ENCODE peak calls at places on chromosomes 5 and 9, in eight cellular contexts. One of them, this sample, is unnamed.

GRCh38 chr5:14739538-14739937 is 75.0 kb downstream of the OTULIN start:
- DNase-seq in MCF 10A: peak
- DNase-seq in germinal center: no peak
- DNase-seq in GM23248: peak
- DNase-seq in stomach: no peak
- DNase-seq in T-cell: no peak
- DNase-seq in activated CD8-positive, alpha-beta memory T cell treated with anti-CD3 and anti-CD28 coated beads for 4 hours: no peak
- DNase-seq in kidney: no peak
- DNase-seq in this sample: no peak

GRCh38 chr9:73118898-73119554 is 32.6 kb upstream of the ANXA1 start:
- DNase-seq in activated CD8-positive, alpha-beta memory T cell treated with anti-CD3 and anti-CD28 coated beads for 4 hours: no peak
- DNase-seq in MCF 10A: peak
- DNase-seq in kidney: no peak
- DNase-seq in T-cell: no peak
- DNase-seq in stomach: no peak
- DNase-seq in GM23248: peak
- DNase-seq in germinal center: no peak
- DNase-seq in this sample: no peak

GRCh38 chr5:6418679-6419276 is 29.9 kb upstream of the UBE2QL1 start:
- DNase-seq in GM23248: no peak
- DNase-seq in MCF 10A: no peak
- DNase-seq in stomach: no peak
- DNase-seq in germinal center: no peak
- DNase-seq in kidney: no peak
- DNase-seq in T-cell: no peak
- DNase-seq in activated CD8-positive, alpha-beta memory T cell treated with anti-CD3 and anti-CD28 coated beads for 4 hours: no peak
- DNase-seq in this sample: no peak

GRCh38 chr5:17184596-17184995 is 32.8 kb upstream of the BASP1 start:
- DNase-seq in GM23248: peak
- DNase-seq in germinal center: no peak
- DNase-seq in activated CD8-positive, alpha-beta memory T cell treated with anti-CD3 and anti-CD28 coated beads for 4 hours: no peak
- DNase-seq in T-cell: no peak
- DNase-seq in kidney: no peak
- DNase-seq in MCF 10A: no peak
- DNase-seq in stomach: no peak
- DNase-seq in this sample: no peak

GRCh38 chr9:88574993-88575392 is 40.0 kb downstream of the NXNL2 start:
- DNase-seq in GM23248: peak
- DNase-seq in MCF 10A: peak
- DNase-seq in T-cell: no peak
- DNase-seq in kidney: no peak
- DNase-seq in stomach: no peak
- DNase-seq in activated CD8-positive, alpha-beta memory T cell treated with anti-CD3 and anti-CD28 coated beads for 4 hours: no peak
- DNase-seq in germinal center: no peak
- DNase-seq in this sample: no peak

GRCh38 chr5:97534166-97534565 is 351.1 kb upstream of the RIOK2 start:
- DNase-seq in activated CD8-positive, alpha-beta memory T cell treated with anti-CD3 and anti-CD28 coated beads for 4 hours: no peak
- DNase-seq in germinal center: peak
- DNase-seq in MCF 10A: peak
- DNase-seq in T-cell: no peak
- DNase-seq in GM23248: peak
- DNase-seq in stomach: peak
- DNase-seq in kidney: no peak
- DNase-seq in this sample: peak

GRCh38 chr5:148458036-148458888 is 74.5 kb downstream of the FBXO38 start:
- DNase-seq in germinal center: no peak
- DNase-seq in MCF 10A: no peak
- DNase-seq in kidney: no peak
- DNase-seq in activated CD8-positive, alpha-beta memory T cell treated with anti-CD3 and anti-CD28 coated beads for 4 hours: no peak
- DNase-seq in T-cell: no peak
- DNase-seq in GM23248: no peak
- DNase-seq in stomach: no peak
- DNase-seq in this sample: no peak

GRCh38 chr5:180787025-180787424 is 15.6 kb downstream of the MGAT1 start:
- DNase-seq in T-cell: no peak
- DNase-seq in kidney: no peak
- DNase-seq in GM23248: peak
- DNase-seq in stomach: no peak
- DNase-seq in activated CD8-positive, alpha-beta memory T cell treated with anti-CD3 and anti-CD28 coated beads for 4 hours: no peak
- DNase-seq in MCF 10A: no peak
- DNase-seq in germinal center: no peak
- DNase-seq in this sample: no peak

GRCh38 chr5:139394123-139394653 is 716 bp downstream of the PROB1 start:
- DNase-seq in GM23248: peak
- DNase-seq in activated CD8-positive, alpha-beta memory T cell treated with anti-CD3 and anti-CD28 coated beads for 4 hours: no peak
- DNase-seq in kidney: peak
- DNase-seq in germinal center: peak
- DNase-seq in T-cell: peak
- DNase-seq in MCF 10A: no peak
- DNase-seq in stomach: no peak
- DNase-seq in this sample: peak

GRCh38 chr5:149647334-149647733 is 66.0 kb downstream of the ARHGEF37 start:
- DNase-seq in kidney: no peak
- DNase-seq in T-cell: no peak
- DNase-seq in GM23248: no peak
- DNase-seq in germinal center: no peak
- DNase-seq in stomach: no peak
- DNase-seq in activated CD8-positive, alpha-beta memory T cell treated with anti-CD3 and anti-CD28 coated beads for 4 hours: no peak
- DNase-seq in MCF 10A: no peak
- DNase-seq in this sample: no peak

GRCh38 chr9:132214027-132214622 is 52.3 kb downstream of the NTNG2 start:
- DNase-seq in germinal center: no peak
- DNase-seq in GM23248: peak
- DNase-seq in stomach: peak
- DNase-seq in MCF 10A: peak
- DNase-seq in kidney: no peak
- DNase-seq in activated CD8-positive, alpha-beta memory T cell treated with anti-CD3 and anti-CD28 coated beads for 4 hours: no peak
- DNase-seq in T-cell: no peak
- DNase-seq in this sample: no peak

GRCh38 chr9:107161338-107161737 is 121.7 kb upstream of the RAD23B start:
- DNase-seq in GM23248: no peak
- DNase-seq in T-cell: no peak
- DNase-seq in kidney: no peak
- DNase-seq in germinal center: no peak
- DNase-seq in stomach: no peak
- DNase-seq in activated CD8-positive, alpha-beta memory T cell treated with anti-CD3 and anti-CD28 coated beads for 4 hours: no peak
- DNase-seq in MCF 10A: no peak
- DNase-seq in this sample: no peak

GRCh38 chr9:106717686-106718085 is 145.3 kb upstream of the ZNF462 start:
- DNase-seq in MCF 10A: peak
- DNase-seq in kidney: no peak
- DNase-seq in stomach: no peak
- DNase-seq in activated CD8-positive, alpha-beta memory T cell treated with anti-CD3 and anti-CD28 coated beads for 4 hours: no peak
- DNase-seq in germinal center: no peak
- DNase-seq in GM23248: peak
- DNase-seq in T-cell: no peak
- DNase-seq in this sample: no peak

GRCh38 chr9:95108777-95109176 is 208.7 kb downstream of the FANCC start:
- DNase-seq in germinal center: no peak
- DNase-seq in T-cell: no peak
- DNase-seq in kidney: peak
- DNase-seq in stomach: no peak
- DNase-seq in activated CD8-positive, alpha-beta memory T cell treated with anti-CD3 and anti-CD28 coated beads for 4 hours: no peak
- DNase-seq in GM23248: no peak
- DNase-seq in MCF 10A: no peak
- DNase-seq in this sample: no peak

GRCh38 chr9:72807765-72808445 is 144.9 kb downstream of the ALDH1A1 start:
- DNase-seq in activated CD8-positive, alpha-beta memory T cell treated with anti-CD3 and anti-CD28 coated beads for 4 hours: no peak
- DNase-seq in germinal center: no peak
- DNase-seq in stomach: no peak
- DNase-seq in T-cell: no peak
- DNase-seq in kidney: no peak
- DNase-seq in MCF 10A: peak
- DNase-seq in GM23248: peak
- DNase-seq in this sample: peak

GRCh38 chr5:13357937-13358336 is 586.6 kb downstream of the DNAH5 start:
- DNase-seq in kidney: no peak
- DNase-seq in MCF 10A: no peak
- DNase-seq in GM23248: no peak
- DNase-seq in activated CD8-positive, alpha-beta memory T cell treated with anti-CD3 and anti-CD28 coated beads for 4 hours: no peak
- DNase-seq in germinal center: no peak
- DNase-seq in stomach: no peak
- DNase-seq in T-cell: no peak
- DNase-seq in this sample: no peak

GRCh38 chr5:1987471-1987870 is 104.7 kb upstream of the IRX4 start:
- DNase-seq in kidney: no peak
- DNase-seq in T-cell: no peak
- DNase-seq in GM23248: no peak
- DNase-seq in stomach: no peak
- DNase-seq in germinal center: no peak
- DNase-seq in MCF 10A: no peak
- DNase-seq in activated CD8-positive, alpha-beta memory T cell treated with anti-CD3 and anti-CD28 coated beads for 4 hours: no peak
- DNase-seq in this sample: no peak

GRCh38 chr9:121447341-121447834 is 52.3 kb downstream of the GGTA1 start:
- DNase-seq in germinal center: no peak
- DNase-seq in T-cell: no peak
- DNase-seq in MCF 10A: no peak
- DNase-seq in GM23248: peak
- DNase-seq in activated CD8-positive, alpha-beta memory T cell treated with anti-CD3 and anti-CD28 coated beads for 4 hours: no peak
- DNase-seq in stomach: no peak
- DNase-seq in kidney: no peak
- DNase-seq in this sample: no peak

GRCh38 chr9:121556580-121556979 is 56.9 kb upstream of the GGTA1 start:
- DNase-seq in MCF 10A: peak
- DNase-seq in kidney: no peak
- DNase-seq in germinal center: no peak
- DNase-seq in GM23248: peak
- DNase-seq in T-cell: no peak
- DNase-seq in activated CD8-positive, alpha-beta memory T cell treated with anti-CD3 and anti-CD28 coated beads for 4 hours: no peak
- DNase-seq in stomach: peak
- DNase-seq in this sample: peak

GRCh38 chr9:95018099-95018927 is 291.8 kb downstream of the AOPEP start:
- DNase-seq in activated CD8-positive, alpha-beta memory T cell treated with anti-CD3 and anti-CD28 coated beads for 4 hours: no peak
- DNase-seq in GM23248: peak
- DNase-seq in stomach: no peak
- DNase-seq in germinal center: no peak
- DNase-seq in kidney: peak
- DNase-seq in T-cell: no peak
- DNase-seq in MCF 10A: peak
- DNase-seq in this sample: no peak